ENCODE peak calls at places on chromosomes 12 and 14, in nine cellular contexts. C is T-helper 2 cell, I is GM10248, Q is fibroblast of mammary gland, J is AG08395, Y is tibial artery, R is non-pigmented ciliary epithelial cell, P is A172, B is HCT116. A is an unnamed sample.
A peak's percentile ranks its signal among the peaks of the same experiment; 100 is the strongest.

GRCh38 chr12:67025543-67026114 is 243.5 kb upstream of the CAND1 start:
- DNase-seq in C (no peak), I (peak; percentile 40), Q (peak; percentile 21), J (peak; percentile 48), Y (peak; percentile 25), R (no peak), P (peak; percentile 15), B (no peak), A (peak; percentile 50)

GRCh38 chr12:29769162-29769820 is 14.5 kb downstream of the TMTC1 start:
- DNase-seq in C (no peak), I (no peak), Q (peak; percentile 95), J (peak; percentile 42), Y (peak; percentile 24), R (peak; percentile 63), P (peak; percentile 27), B (no peak), A (no peak)

GRCh38 chr12:51381226-51382079 is 9.8 kb downstream of the GALNT6 start:
- DNase-seq in C (no peak), I (no peak), Q (peak; percentile 26), J (peak; percentile 55), Y (no peak), R (no peak), P (no peak), B (no peak), A (no peak)

GRCh38 chr14:106691601-106692291 is 1165.4 kb downstream of the TMEM121 start:
- DNase-seq in C (peak; percentile 35), I (peak; percentile 78), Q (no peak), J (no peak), Y (no peak), R (no peak), P (no peak), B (no peak), A (peak; percentile 40)

GRCh38 chr14:37036669-37037341 is 135.6 kb downstream of the SLC25A21 start:
- DNase-seq in C (no peak), I (no peak), Q (peak; percentile 52), J (peak; percentile 6), Y (no peak), R (no peak), P (peak; percentile 31), B (no peak), A (no peak)

GRCh38 chr12:67720383-67720856 is 71.9 kb downstream of the DYRK2 start:
- DNase-seq in C (no peak), I (no peak), Q (peak; percentile 88), J (peak; percentile 49), Y (no peak), R (no peak), P (peak; percentile 74), B (no peak), A (no peak)

GRCh38 chr14:67357583-67358354 is 1.8 kb downstream of the ATP6V1D start:
- DNase-seq in C (no peak), I (no peak), Q (peak; percentile 58), J (peak; percentile 15), Y (no peak), R (no peak), P (peak; percentile 13), B (no peak), A (no peak)

GRCh38 chr12:65654230-65654629 is 170.1 kb upstream of the HMGA2 start:
- DNase-seq in C (no peak), I (no peak), Q (no peak), J (no peak), Y (no peak), R (no peak), P (no peak), B (no peak), A (no peak)

GRCh38 chr12:59839514-59839913 is 243.7 kb downstream of the SLC16A7 start:
- DNase-seq in C (no peak), I (no peak), Q (peak; percentile 3), J (peak; percentile 5), Y (no peak), R (peak; percentile 10), P (no peak), B (no peak), A (no peak)

GRCh38 chr12:51076235-51076930 is 7.0 kb downstream of the CSRNP2 start:
- DNase-seq in C (no peak), I (no peak), Q (no peak), J (no peak), Y (no peak), R (no peak), P (no peak), B (no peak), A (no peak)

GRCh38 chr14:100081997-100082625 is 16.9 kb downstream of the EVL start:
- DNase-seq in C (no peak), I (no peak), Q (no peak), J (no peak), Y (no peak), R (no peak), P (no peak), B (no peak), A (no peak)

GRCh38 chr12:26268841-26269553 is 73.6 kb downstream of the SSPN start:
- DNase-seq in C (no peak), I (no peak), Q (peak; percentile 74), J (no peak), Y (no peak), R (no peak), P (no peak), B (no peak), A (no peak)

GRCh38 chr14:68794130-68794855 is 1.4 kb upstream of the ZFP36L1 start:
- DNase-seq in C (peak; percentile 85), I (peak; percentile 53), Q (peak; percentile 95), J (peak; percentile 85), Y (peak; percentile 95), R (peak; percentile 66), P (peak; percentile 51), B (no peak), A (peak; percentile 92)

GRCh38 chr12:91986084-91986483 is 159.6 kb downstream of the BTG1 start:
- DNase-seq in C (no peak), I (no peak), Q (no peak), J (peak; percentile 26), Y (no peak), R (no peak), P (peak; percentile 64), B (no peak), A (no peak)

GRCh38 chr12:15834575-15834974 is 45.4 kb upstream of the EPS8 start:
- DNase-seq in C (no peak), I (no peak), Q (peak; percentile 31), J (no peak), Y (no peak), R (no peak), P (no peak), B (no peak), A (no peak)

GRCh38 chr12:14936224-14936861 is 2.0 kb downstream of the ERP27 start:
- DNase-seq in C (no peak), I (no peak), Q (peak; percentile 10), J (no peak), Y (no peak), R (no peak), P (no peak), B (no peak), A (no peak)

GRCh38 chr14:101017209-101017608 is 113.7 kb upstream of the RTL1 start:
- DNase-seq in C (no peak), I (no peak), Q (peak; percentile 15), J (peak; percentile 63), Y (no peak), R (no peak), P (no peak), B (no peak), A (no peak)

GRCh38 chr12:93954160-93955112 is 193.9 kb upstream of the PLXNC1 start:
- DNase-seq in C (no peak), I (no peak), Q (peak; percentile 84), J (peak; percentile 40), Y (peak; percentile 76), R (no peak), P (no peak), B (no peak), A (no peak)

GRCh38 chr12:7995266-7995963 is 37.1 kb upstream of the FOXJ2 start:
- DNase-seq in C (peak; percentile 76), I (peak; percentile 66), Q (peak; percentile 92), J (peak; percentile 65), Y (peak; percentile 86), R (peak; percentile 72), P (peak; percentile 71), B (peak; percentile 64), A (peak; percentile 81)

GRCh38 chr14:29098625-29099024 is 332.0 kb downstream of the FOXG1 start:
- DNase-seq in C (no peak), I (no peak), Q (no peak), J (no peak), Y (no peak), R (no peak), P (no peak), B (no peak), A (no peak)

GRCh38 chr14:94601961-94602391 is 10.2 kb upstream of the SERPINA3 start:
- DNase-seq in C (no peak), I (no peak), Q (peak; percentile 97), J (peak; percentile 92), Y (peak; percentile 92), R (peak; percentile 67), P (peak; percentile 71), B (peak; percentile 27), A (no peak)